ENCODE peak calls at places on chromosomes 1 and 21, in six cellular contexts. F is Kasumi-1; C is stimulated activated CD8-positive, alpha-beta memory T cell treated with anti-CD3 and anti-CD28 coated beads, Interleukin-7, amount 100 ng/mL, for 1 hour; I is skeletal muscle cell; N is AG08395; O is fibroblast of mammary gland. R is an unnamed sample.

GRCh38 chr1:155761746-155762400 is 73.0 kb downstream of the DAP3 start:
- DNase-seq in F (no peak), C (no peak), I (no peak), N (no peak), O (no peak), R (no peak)

GRCh38 chr1:209768354-209768774 is 12.5 kb downstream of the TRAF3IP3 start:
- DNase-seq in F (no peak), C (peak), I (no peak), N (no peak), O (no peak), R (no peak)

GRCh38 chr1:160519542-160520435 is 3.3 kb downstream of the SLAMF6 start:
- DNase-seq in F (no peak), C (no peak), I (no peak), N (no peak), O (no peak), R (no peak)

GRCh38 chr1:77556045-77556444 is 126.4 kb downstream of the ZZZ3 start:
- DNase-seq in F (peak), C (no peak), I (no peak), N (no peak), O (no peak), R (no peak)

GRCh38 chr1:210325026-210325670 is 3.6 kb upstream of the HHAT start:
- DNase-seq in F (no peak), C (no peak), I (no peak), N (no peak), O (no peak), R (no peak)

GRCh38 chr21:33196956-33197374 is 32.8 kb upstream of the IFNAR2 start:
- DNase-seq in F (peak), C (no peak), I (peak), N (peak), O (peak), R (peak)

GRCh38 chr1:29569971-29570634 is 333.8 kb downstream of the PTPRU start:
- DNase-seq in F (no peak), C (no peak), I (peak), N (peak), O (peak), R (peak)

GRCh38 chr1:160264795-160265307 is 2.5 kb upstream of the DCAF8 start:
- DNase-seq in F (no peak), C (no peak), I (no peak), N (no peak), O (no peak), R (no peak)

GRCh38 chr1:200373811-200374231 is 36.0 kb downstream of the ZNF281 start:
- DNase-seq in F (no peak), C (no peak), I (no peak), N (no peak), O (no peak), R (no peak)

GRCh38 chr1:7471836-7472235 is 299.3 kb upstream of the VAMP3 start:
- DNase-seq in F (no peak), C (no peak), I (no peak), N (peak), O (peak), R (peak)

GRCh38 chr1:2208309-2209239 is 14.0 kb upstream of the FAAP20 start:
- DNase-seq in F (no peak), C (no peak), I (peak), N (peak), O (peak), R (peak)

GRCh38 chr21:17128132-17128531 is 384.7 kb upstream of the CXADR start:
- DNase-seq in F (no peak), C (no peak), I (no peak), N (no peak), O (no peak), R (no peak)

GRCh38 chr1:225458222-225458631 is 30.4 kb upstream of the LBR start:
- DNase-seq in F (no peak), C (no peak), I (no peak), N (no peak), O (peak), R (no peak)

GRCh38 chr1:216944864-216945505 is 221.8 kb upstream of the ESRRG start:
- DNase-seq in F (no peak), C (no peak), I (no peak), N (no peak), O (no peak), R (no peak)

GRCh38 chr1:240405751-240406150 is 206.2 kb downstream of the GREM2 start:
- DNase-seq in F (no peak), C (no peak), I (no peak), N (no peak), O (no peak), R (no peak)

GRCh38 chr21:43361127-43361492 is 65.8 kb downstream of the SIK1 start:
- DNase-seq in F (no peak), C (no peak), I (no peak), N (peak), O (peak), R (no peak)

GRCh38 chr1:115648717-115649691 is 7.2 kb downstream of the VANGL1 start:
- DNase-seq in F (no peak), C (no peak), I (no peak), N (no peak), O (no peak), R (no peak)

GRCh38 chr1:48076017-48076416 is 78.8 kb upstream of the TRABD2B start:
- DNase-seq in F (no peak), C (no peak), I (no peak), N (no peak), O (no peak), R (no peak)

GRCh38 chr1:62882161-62882560 is 98.2 kb downstream of the ATG4C start:
- DNase-seq in F (no peak), C (no peak), I (no peak), N (no peak), O (no peak), R (no peak)

GRCh38 chr1:157154291-157154690 is 16.1 kb upstream of the ETV3 start:
- DNase-seq in F (no peak), C (no peak), I (no peak), N (no peak), O (no peak), R (no peak)

GRCh38 chr1:154945160-154945961 is 8.8 kb upstream of the PMVK start:
- DNase-seq in F (no peak), C (no peak), I (no peak), N (no peak), O (no peak), R (no peak)

GRCh38 chr1:230254265-230254664 is 171.9 kb downstream of the PGBD5 start:
- DNase-seq in F (no peak), C (no peak), I (no peak), N (no peak), O (no peak), R (no peak)

GRCh38 chr1:184513966-184514365 is 127.1 kb downstream of the C1orf21 start:
- DNase-seq in F (no peak), C (no peak), I (no peak), N (no peak), O (peak), R (no peak)

GRCh38 chr1:2587860-2588571 is 1.4 kb downstream of the PRXL2B start:
- DNase-seq in F (no peak), C (no peak), I (no peak), N (no peak), O (no peak), R (no peak)

GRCh38 chr1:62685431-62685859 is 2.7 kb downstream of the DOCK7 start:
- DNase-seq in F (no peak), C (no peak), I (no peak), N (no peak), O (peak), R (no peak)

GRCh38 chr1:26412180-26412840 is 1.7 kb downstream of the LIN28A start:
- DNase-seq in F (no peak), C (no peak), I (no peak), N (no peak), O (no peak), R (no peak)

GRCh38 chr1:180229483-180230415 is at the start of gene LHX4:
- DNase-seq in F (peak), C (no peak), I (no peak), N (peak), O (peak), R (no peak)

GRCh38 chr1:205711105-205712048 is 31.1 kb upstream of the SLC45A3 start:
- DNase-seq in F (peak), C (peak), I (peak), N (peak), O (peak), R (peak)

GRCh38 chr21:33289199-33289819 is 23.1 kb downstream of the IL10RB start:
- DNase-seq in F (no peak), C (no peak), I (no peak), N (no peak), O (peak), R (peak)

GRCh38 chr1:233393926-233394680 is 66.6 kb downstream of the MAP3K21 start:
- DNase-seq in F (no peak), C (no peak), I (no peak), N (no peak), O (no peak), R (no peak)

GRCh38 chr1:3775498-3776230 is 3.1 kb downstream of the SMIM1 start:
- DNase-seq in F (no peak), C (no peak), I (peak), N (peak), O (peak), R (peak)

GRCh38 chr21:45644041-45644906 is 749 bp downstream of the PCBP3 start:
- DNase-seq in F (no peak), C (no peak), I (no peak), N (peak), O (no peak), R (no peak)

GRCh38 chr1:198125995-198126758 is 30.6 kb upstream of the NEK7 start:
- DNase-seq in F (no peak), C (no peak), I (peak), N (peak), O (peak), R (peak)

GRCh38 chr1:22689505-22689904 is 21.1 kb upstream of the EPHB2 start:
- DNase-seq in F (no peak), C (no peak), I (peak), N (peak), O (peak), R (peak)

GRCh38 chr1:56295949-56296929 is 283.1 kb downstream of the PLPP3 start:
- DNase-seq in F (no peak), C (no peak), I (no peak), N (no peak), O (no peak), R (no peak)

GRCh38 chr1:10704383-10704882 is 92.0 kb downstream of the CASZ1 start:
- DNase-seq in F (no peak), C (no peak), I (no peak), N (no peak), O (no peak), R (no peak)

GRCh38 chr1:161119017-161119378 is 1.1 kb downstream of the NIT1 start:
- DNase-seq in F (no peak), C (no peak), I (no peak), N (no peak), O (peak), R (no peak)

GRCh38 chr21:29888437-29888836 is 51.4 kb downstream of the GRIK1 start:
- DNase-seq in F (no peak), C (no peak), I (no peak), N (no peak), O (peak), R (no peak)

GRCh38 chr1:10070206-10070605 is 37.4 kb downstream of the UBE4B start:
- DNase-seq in F (no peak), C (no peak), I (no peak), N (no peak), O (no peak), R (no peak)

GRCh38 chr1:220283616-220284015 is 11.4 kb upstream of the RAB3GAP2 start:
- DNase-seq in F (no peak), C (no peak), I (no peak), N (no peak), O (no peak), R (no peak)